ENCODE peak calls at places on chromosomes 5 and 9, in four cellular contexts. J is left lung, M is HEK293T, X is KBM-7. A is an unnamed sample.

GRCh38 chr5:149044453-149045117 is 18.3 kb downstream of the SH3TC2 start:
- DNase-seq in M (no peak), J (no peak), X (no peak), A (peak)

GRCh38 chr9:132486706-132487350 is 76.8 kb downstream of the CFAP77 start:
- DNase-seq in X (no peak), J (no peak), M (no peak), A (no peak)

GRCh38 chr9:127808347-127809001 is 5.8 kb downstream of the FPGS start:
- DNase-seq in X (no peak), J (no peak), M (no peak), A (no peak)

GRCh38 chr9:94623253-94623652 is 16.1 kb downstream of the FBP1 start:
- DNase-seq in J (no peak), M (peak), X (peak), A (peak)

GRCh38 chr5:14364576-14365472 is 216.8 kb upstream of the OTULINL start:
- DNase-seq in M (peak), X (no peak), J (no peak), A (peak)

GRCh38 chr9:112548836-112549235 is 62.2 kb downstream of the KIAA1958 start:
- DNase-seq in J (no peak), M (no peak), X (no peak), A (no peak)

GRCh38 chr5:94707359-94707758 is 88.9 kb downstream of the SLF1 start:
- DNase-seq in J (no peak), M (no peak), X (no peak), A (no peak)

GRCh38 chr9:116243708-116244107 is 90.1 kb downstream of the PAPPA start:
- DNase-seq in M (no peak), X (no peak), J (no peak), A (no peak)

GRCh38 chr5:60538955-60539866 is 160.8 kb downstream of the DEPDC1B start:
- DNase-seq in M (no peak), J (no peak), X (no peak), A (peak)

GRCh38 chr5:113804264-113804663 is 290.8 kb downstream of the YTHDC2 start:
- DNase-seq in M (no peak), J (no peak), X (no peak), A (no peak)